ENCODE peak calls at places on chromosomes 3 and 15, in seven cellular contexts. Q, B, U, V, I, H and M are unnamed samples.

GRCh38 chr15:101168463-101168824 is 83.4 kb downstream of the CHSY1 start:
- DNase-seq in Q (no peak), B (no peak), U (no peak), V (no peak), I (no peak), H (no peak), M (peak)

GRCh38 chr15:40647523-40647922 is 47.5 kb upstream of the RAD51 start:
- DNase-seq in Q (no peak), B (no peak), U (no peak), V (no peak), I (no peak), H (no peak), M (no peak)

GRCh38 chr3:118850687-118851086 is 184.0 kb downstream of the IGSF11 start:
- DNase-seq in Q (no peak), B (no peak), U (no peak), V (no peak), I (no peak), H (no peak), M (no peak)

GRCh38 chr15:76057332-76058000 is 2.3 kb upstream of the TMEM266 start:
- DNase-seq in Q (peak), B (no peak), U (peak), V (peak), I (peak), H (peak), M (peak)

GRCh38 chr3:138781012-138781470 is 53.7 kb downstream of the PIK3CB start:
- DNase-seq in Q (no peak), B (no peak), U (no peak), V (no peak), I (no peak), H (no peak), M (no peak)

GRCh38 chr15:63233667-63234419 is 43.6 kb upstream of the APH1B start:
- DNase-seq in Q (no peak), B (no peak), U (no peak), V (no peak), I (no peak), H (no peak), M (peak)

GRCh38 chr3:141082064-141082463 is 30.9 kb downstream of the SPSB4 start:
- DNase-seq in Q (no peak), B (no peak), U (no peak), V (no peak), I (no peak), H (no peak), M (no peak)

GRCh38 chr3:14210843-14211594 is 32.4 kb downstream of the LSM3 start:
- DNase-seq in Q (no peak), B (no peak), U (no peak), V (no peak), I (no peak), H (no peak), M (peak)

GRCh38 chr15:78301813-78302212 is 2.4 kb upstream of the SKIC8 start:
- DNase-seq in Q (no peak), B (no peak), U (no peak), V (no peak), I (no peak), H (no peak), M (no peak)

GRCh38 chr15:98727115-98728040 is 79.0 kb downstream of the IGF1R start:
- DNase-seq in Q (no peak), B (peak), U (peak), V (peak), I (peak), H (no peak), M (peak)

GRCh38 chr3:161413127-161413854 is 42.0 kb upstream of the SPTSSB start:
- DNase-seq in Q (peak), B (no peak), U (no peak), V (no peak), I (no peak), H (no peak), M (peak)

GRCh38 chr3:69197922-69198540 is 75.6 kb upstream of the LMOD3 start:
- DNase-seq in Q (no peak), B (no peak), U (no peak), V (no peak), I (no peak), H (no peak), M (no peak)

GRCh38 chr15:24848050-24848449 is 106.7 kb upstream of the SNRPN start:
- DNase-seq in Q (peak), B (peak), U (peak), V (peak), I (no peak), H (no peak), M (peak)

GRCh38 chr15:57506422-57506821 is 85.3 kb upstream of the MYZAP start:
- DNase-seq in Q (no peak), B (no peak), U (no peak), V (no peak), I (no peak), H (no peak), M (no peak)

GRCh38 chr3:72336821-72337479 is 511.3 kb downstream of the SHQ1 start:
- DNase-seq in Q (no peak), B (peak), U (peak), V (peak), I (no peak), H (no peak), M (peak)

GRCh38 chr3:129506272-129506742 is 22.1 kb upstream of the RHO start:
- DNase-seq in Q (no peak), B (no peak), U (no peak), V (no peak), I (no peak), H (no peak), M (no peak)

GRCh38 chr3:112002458-112002971 is 3.8 kb downstream of the TAGLN3 start:
- DNase-seq in Q (no peak), B (no peak), U (no peak), V (no peak), I (no peak), H (peak), M (no peak)